ENCODE peak calls at places on chromosomes 11 and 22, in five cellular contexts. S is K562, X is GM12878, O is H1, B is HepG2. G is an unnamed sample.

GRCh38 chr11:45896392-45897068 is 10.5 kb downstream of the FREY1 start:
- DNase-seq in O (no peak), B (no peak), X (no peak), S (no peak), G (no peak)

GRCh38 chr22:50041361-50042065 is 16.6 kb downstream of the TTLL8 start:
- DNase-seq in B (no peak), X (no peak), O (no peak), S (no peak), G (no peak)

GRCh38 chr11:60987577-60988277 is 16.2 kb downstream of the CD6 start:
- DNase-seq in S (no peak), O (no peak), X (no peak), B (no peak), G (no peak)

GRCh38 chr11:78188809-78189724 is at the start of gene USP35:
- DNase-seq in X (no peak), S (no peak), B (no peak), O (no peak), G (no peak)

GRCh38 chr22:49302150-49302460 is 525.6 kb downstream of the BRD1 start:
- DNase-seq in B (no peak), O (no peak), S (no peak), X (no peak), G (no peak)

GRCh38 chr11:45927332-45927683 is 4.9 kb downstream of the LARGE2 start:
- DNase-seq in B (no peak), S (no peak), X (no peak), O (no peak), G (no peak)

GRCh38 chr22:43185860-43186261 is 1.1 kb downstream of the TTLL12 start:
- DNase-seq in O (no peak), B (peak; percentile 45), S (no peak), X (no peak), G (peak; percentile 29)

GRCh38 chr11:79101736-79102135 is 339.1 kb downstream of the TENM4 start:
- DNase-seq in O (no peak), B (no peak), S (no peak), X (no peak), G (no peak)

GRCh38 chr11:120400564-120401364 is 64.6 kb downstream of the ARHGEF12 start:
- DNase-seq in B (peak; percentile 93), X (peak; percentile 51), O (no peak), S (no peak), G (peak; percentile 90)

DNA sequence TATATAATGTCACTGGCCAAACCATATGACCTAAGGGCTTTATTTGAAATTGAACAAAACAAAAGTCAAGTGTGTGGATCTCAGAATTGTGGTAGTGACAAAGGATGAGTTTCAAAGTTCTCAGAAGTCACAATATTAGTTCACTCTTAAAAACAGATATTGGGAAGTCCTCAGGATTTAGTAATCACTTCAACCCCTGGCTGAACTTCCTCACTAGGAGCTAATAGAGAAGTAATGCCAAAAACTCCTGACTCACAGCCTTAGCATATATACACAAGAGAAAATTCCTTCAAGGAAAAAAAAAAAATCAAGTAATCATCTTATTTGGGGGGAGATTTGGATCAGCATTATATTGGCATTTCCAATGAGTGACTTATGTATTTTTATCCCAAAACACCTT is 75.6 kb upstream of the APOA1 start:
- DNase-seq in B (no peak), S (no peak), O (no peak), X (no peak), G (no peak)
- TF ChIP-seq SRF in B (no peak), S (no peak), O (no peak), X (no peak), G (no peak)

GRCh38 chr22:20429254-20430100 is 8.1 kb downstream of the SCARF2 start:
- DNase-seq in X (no peak), S (peak; percentile 100), B (no peak), O (no peak), G (no peak)

GRCh38 chr22:20430641-20431519 is 6.7 kb downstream of the SCARF2 start:
- DNase-seq in S (peak; percentile 79), X (no peak), B (no peak), O (no peak), G (peak; percentile 33)

GRCh38 chr22:20428496-20429253 is 8.9 kb downstream of the SCARF2 start:
- DNase-seq in B (no peak), O (no peak), S (no peak), X (no peak), G (no peak)

GRCh38 chr22:20431520-20432237 is 5.9 kb downstream of the SCARF2 start:
- DNase-seq in O (no peak), X (no peak), S (peak; percentile 87), B (no peak), G (no peak)

GRCh38 chr22:20430101-20430640 is 7.5 kb downstream of the SCARF2 start:
- DNase-seq in X (no peak), B (no peak), O (no peak), S (no peak), G (no peak)
- TF ChIP-seq SRF in X (no peak), B (no peak), O (no peak), S (no peak), G (no peak)

DNA sequence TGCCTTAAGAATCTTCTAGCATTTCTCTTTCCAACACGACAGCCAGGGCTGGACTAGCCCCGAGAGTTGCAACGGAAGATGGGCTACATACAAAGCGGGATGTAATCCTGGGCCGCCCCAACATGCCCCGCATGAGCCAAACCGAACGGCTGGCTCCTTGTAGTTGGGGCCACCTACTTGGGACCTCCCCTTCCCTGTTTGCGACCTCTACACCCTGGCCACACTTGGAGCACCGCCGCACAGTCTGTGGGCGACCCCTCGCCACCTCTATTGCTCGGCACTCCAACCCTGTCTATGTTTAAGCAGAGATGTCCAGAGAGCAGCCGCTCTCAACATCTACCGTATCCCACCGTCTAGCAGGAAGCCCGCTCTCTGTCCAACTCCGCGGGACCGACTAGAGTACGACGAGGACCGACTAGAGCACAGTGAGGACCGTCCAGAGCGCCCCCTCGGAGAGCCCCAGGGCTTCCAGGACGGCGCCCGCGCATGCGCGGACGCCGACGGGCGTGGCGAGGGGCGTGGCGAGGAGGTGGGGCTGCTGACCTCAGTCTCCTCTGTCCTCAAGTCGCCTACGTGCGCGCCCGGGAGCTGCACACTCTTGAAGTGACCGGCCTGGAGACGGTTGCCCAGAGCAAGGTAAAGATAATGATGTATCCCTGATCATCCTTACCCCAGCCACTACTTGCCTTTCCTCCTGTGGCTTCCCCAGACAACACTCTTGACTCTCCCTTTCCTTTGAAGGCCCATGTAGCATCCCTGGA is 32.3 kb downstream of the NEAT1 start:
- DNase-seq in O (peak; percentile 69), B (peak; percentile 80), X (peak; percentile 77), S (peak; percentile 99), G (peak; percentile 85)
- TF ChIP-seq SRF in O (no peak), B (no peak), X (no peak), S (no peak), G (no peak)

DNA sequence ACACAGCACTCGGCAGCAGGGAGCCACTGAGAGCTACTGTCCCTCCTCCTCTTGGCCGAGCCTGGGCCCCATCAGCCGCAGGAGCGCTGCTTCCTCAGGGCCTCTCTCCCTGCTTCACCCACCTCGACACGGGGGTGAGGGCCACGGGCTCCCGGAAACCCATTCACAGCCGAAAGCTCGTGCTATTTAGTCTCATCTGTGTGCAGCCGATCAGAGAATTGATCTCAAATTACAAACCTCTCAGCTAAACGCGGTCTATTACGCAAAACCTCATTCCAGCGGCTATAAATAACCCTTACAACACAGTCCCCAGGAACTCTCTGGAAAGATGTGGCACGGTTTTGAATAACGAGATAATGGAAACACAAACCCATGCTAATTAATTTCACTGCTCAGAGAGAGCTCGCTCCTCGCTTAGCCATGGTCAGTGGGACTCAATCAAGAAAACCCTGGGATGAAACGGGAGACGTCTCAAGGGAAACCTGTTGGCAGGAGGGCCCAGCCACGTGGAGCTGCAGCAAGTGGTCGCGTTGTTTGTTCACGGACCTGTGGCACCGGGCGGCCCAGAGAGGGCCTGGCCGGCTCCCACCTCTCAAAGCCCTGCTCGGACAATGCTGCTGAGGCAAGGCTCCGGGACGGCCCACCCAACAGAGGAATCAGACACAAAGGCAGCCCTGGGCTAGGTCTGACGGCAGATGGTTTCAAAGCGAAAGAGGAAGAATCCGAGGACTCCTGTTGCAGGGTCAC is 210.4 kb downstream of the CTTN start:
- DNase-seq in O (no peak), S (no peak), B (no peak), X (no peak), G (no peak)
- TF ChIP-seq SRF in O (no peak), S (no peak), B (no peak), X (no peak), G (no peak)

GRCh38 chr11:100892886-100893285 is 205.8 kb downstream of the ARHGAP42 start:
- DNase-seq in S (no peak), B (no peak), O (no peak), X (no peak), G (no peak)
- TF ChIP-seq SRF in S (no peak), B (no peak), O (no peak), X (no peak), G (no peak)